ENCODE peak calls at places on chromosome 15, in four cellular contexts. O is HS-5, K is HT1080, C is endodermal cell. A is an unnamed sample.

GRCh38 chr15:74589826-74590225 is 25.8 kb upstream of the CLK3 start:
- DNase-seq in C (no peak), O (no peak), K (no peak), A (no peak)

GRCh38 chr15:82680200-82681102 is 29.2 kb downstream of the AP3B2 start:
- DNase-seq in K (no peak), C (peak; percentile 96), O (no peak), A (no peak)

GRCh38 chr15:44713006-44713966 is 2.0 kb downstream of the B2M start:
- DNase-seq in O (no peak), K (peak; percentile 53), C (no peak), A (no peak)

GRCh38 chr15:65994832-65995231 is 125.5 kb downstream of the RAB11A start:
- DNase-seq in K (no peak), O (no peak), C (no peak), A (no peak)

GRCh38 chr15:72284781-72285180 is 12.4 kb upstream of the PARP6 start:
- DNase-seq in C (no peak), O (no peak), K (peak; percentile 71), A (no peak)

GRCh38 chr15:86829251-86829650 is 749.6 kb downstream of the AGBL1 start:
- DNase-seq in K (no peak), O (no peak), C (no peak), A (no peak)

GRCh38 chr15:81088496-81088895 is 45.6 kb upstream of the CFAP161 start:
- DNase-seq in K (no peak), C (no peak), O (no peak), A (no peak)

GRCh38 chr15:82538961-82539689 is 1.1 kb downstream of the RPS17 start:
- DNase-seq in O (no peak), C (peak; percentile 61), K (no peak), A (no peak)

GRCh38 chr15:82646250-82647044 is 716 bp downstream of the CPEB1 start:
- DNase-seq in K (no peak), C (peak; percentile 84), O (no peak), A (no peak)

GRCh38 chr15:80836991-80837390 is 57.8 kb downstream of the CEMIP start:
- DNase-seq in O (no peak), K (no peak), C (no peak), A (no peak)

GRCh38 chr15:90035095-90035834 is 34.1 kb downstream of the ZNF710 start:
- DNase-seq in K (no peak), O (no peak), C (peak; percentile 73), A (no peak)

GRCh38 chr15:77013786-77014136 is 18.8 kb downstream of the PSTPIP1 start:
- DNase-seq in O (no peak), C (no peak), K (no peak), A (no peak)

GRCh38 chr15:74783072-74783807 is 1.4 kb downstream of the CSK start:
- DNase-seq in O (no peak), K (peak; percentile 46), C (peak; percentile 64), A (no peak)

GRCh38 chr15:100008258-100008657 is 275.0 kb upstream of the LYSMD4 start:
- DNase-seq in K (peak; percentile 52), O (no peak), C (peak; percentile 27), A (no peak)

GRCh38 chr15:77653832-77654480 is 21.2 kb upstream of the LINGO1 start:
- DNase-seq in C (no peak), K (no peak), O (no peak), A (no peak)

GRCh38 chr15:77160562-77161481 is 89.9 kb upstream of the TSPAN3 start:
- DNase-seq in O (no peak), K (no peak), C (no peak), A (no peak)

GRCh38 chr15:20340931-20341661 is 200.5 kb downstream of the GOLGA6L6 start:
- DNase-seq in O (no peak), K (no peak), C (peak; percentile 86), A (no peak)

GRCh38 chr15:63493451-63493850 is 10.9 kb upstream of the USP3 start:
- DNase-seq in K (no peak), O (no peak), C (peak; percentile 59), A (no peak)

GRCh38 chr15:78979456-78980320 is 34.8 kb upstream of the CTSH start:
- DNase-seq in K (peak; percentile 63), O (peak; percentile 49), C (peak; percentile 91), A (peak; percentile 82)

GRCh38 chr15:40190591-40190990 is 29.7 kb downstream of the BUB1B start:
- DNase-seq in C (no peak), O (peak; percentile 72), K (peak; percentile 86), A (no peak)

GRCh38 chr15:70426065-70426821 is 328.5 kb upstream of the TLE3 start:
- DNase-seq in K (no peak), C (no peak), O (no peak), A (no peak)

GRCh38 chr15:33425149-33425548 is 114.4 kb downstream of the RYR3 start:
- DNase-seq in C (no peak), K (peak; percentile 28), O (no peak), A (no peak)

GRCh38 chr15:43881944-43882343 is 55.1 kb downstream of the WDR76 start:
- DNase-seq in K (no peak), C (peak; percentile 85), O (no peak), A (no peak)

GRCh38 chr15:41558400-41559238 is at the start of gene TYRO3:
- DNase-seq in K (peak; percentile 37), C (peak; percentile 85), O (no peak), A (no peak)

GRCh38 chr15:37789881-37790280 is 144.6 kb upstream of the TMCO5A start:
- DNase-seq in O (peak; percentile 80), C (no peak), K (peak; percentile 83), A (no peak)

GRCh38 chr15:65787260-65787659 is 4.8 kb downstream of the DENND4A start:
- DNase-seq in C (no peak), K (no peak), O (no peak), A (no peak)

GRCh38 chr15:33031324-33031736 is 163.2 kb downstream of the FMN1 start:
- DNase-seq in C (no peak), K (peak; percentile 84), O (peak; percentile 57), A (peak; percentile 61)

GRCh38 chr15:40377606-40378005 is 4.9 kb upstream of the KNSTRN start:
- DNase-seq in K (no peak), O (no peak), C (no peak), A (no peak)

GRCh38 chr15:63234479-63234878 is 42.9 kb upstream of the APH1B start:
- DNase-seq in K (no peak), C (no peak), O (no peak), A (no peak)

GRCh38 chr15:44194397-44195150 is 497 bp downstream of the FRMD5 start:
- DNase-seq in C (no peak), K (peak; percentile 92), O (peak; percentile 52), A (no peak)

GRCh38 chr15:57031605-57032004 is 113.2 kb downstream of the TCF12 start:
- DNase-seq in C (peak; percentile 60), K (peak; percentile 35), O (no peak), A (no peak)

GRCh38 chr15:40793216-40793989 is 13.5 kb upstream of the ZFYVE19 start:
- DNase-seq in O (peak; percentile 90), K (peak; percentile 96), C (no peak), A (peak; percentile 81)

GRCh38 chr15:32802296-32802936 is 84.6 kb downstream of the GREM1 start:
- DNase-seq in O (peak; percentile 76), K (peak; percentile 60), C (no peak), A (no peak)

GRCh38 chr15:92391640-92392039 is 2.0 kb upstream of the ST8SIA2 start:
- DNase-seq in K (peak; percentile 36), C (peak; percentile 83), O (no peak), A (no peak)

A was measured in HFF-Myc.